ENCODE peak calls at places on chromosomes 12 and 14, in five cellular contexts. One of them, this sample, is unnamed.

GRCh38 chr12:5520831-5521230 is 88.9 kb downstream of the NTF3 start:
- DNase-seq in RWPE2: no peak
- DNase-seq in colonic mucosa: no peak
- DNase-seq in neural progenitor cell: no peak
- DNase-seq in psoas muscle: no peak
- DNase-seq in this sample: no peak

GRCh38 chr14:89344871-89345270 is 72.2 kb downstream of the FOXN3 start:
- DNase-seq in colonic mucosa: no peak
- DNase-seq in psoas muscle: peak; percentile 16
- DNase-seq in neural progenitor cell: no peak
- DNase-seq in RWPE2: no peak
- DNase-seq in this sample: no peak

GRCh38 chr14:100619382-100620305 is 32.4 kb upstream of the BEGAIN start:
- DNase-seq in neural progenitor cell: no peak
- DNase-seq in colonic mucosa: no peak
- DNase-seq in RWPE2: peak; percentile 52
- DNase-seq in psoas muscle: no peak
- DNase-seq in this sample: no peak

GRCh38 chr12:94305293-94305957 is 154.2 kb downstream of the CEP83 start:
- DNase-seq in colonic mucosa: no peak
- DNase-seq in neural progenitor cell: no peak
- DNase-seq in psoas muscle: no peak
- DNase-seq in RWPE2: no peak
- DNase-seq in this sample: peak; percentile 17

GRCh38 chr12:83710851-83711250 is 1024.1 kb downstream of the TMTC2 start:
- DNase-seq in psoas muscle: no peak
- DNase-seq in colonic mucosa: no peak
- DNase-seq in RWPE2: no peak
- DNase-seq in neural progenitor cell: no peak
- DNase-seq in this sample: no peak

GRCh38 chr12:114226241-114226928 is 179.6 kb downstream of the TBX5 start:
- DNase-seq in RWPE2: no peak
- DNase-seq in neural progenitor cell: no peak
- DNase-seq in colonic mucosa: no peak
- DNase-seq in psoas muscle: no peak
- DNase-seq in this sample: no peak

GRCh38 chr12:109436181-109436546 is 40.9 kb downstream of the KCTD10 start:
- DNase-seq in colonic mucosa: no peak
- DNase-seq in psoas muscle: no peak
- DNase-seq in neural progenitor cell: no peak
- DNase-seq in RWPE2: no peak
- DNase-seq in this sample: no peak

GRCh38 chr14:71423481-71423880 is 508.7 kb upstream of the RGS6 start:
- DNase-seq in colonic mucosa: no peak
- DNase-seq in neural progenitor cell: no peak
- DNase-seq in psoas muscle: no peak
- DNase-seq in RWPE2: no peak
- DNase-seq in this sample: no peak

GRCh38 chr12:111580119-111580425 is 19.0 kb downstream of the ATXN2 start:
- DNase-seq in psoas muscle: no peak
- DNase-seq in colonic mucosa: no peak
- DNase-seq in RWPE2: no peak
- DNase-seq in neural progenitor cell: no peak
- DNase-seq in this sample: no peak

GRCh38 chr12:55737581-55738112 is 5.3 kb upstream of the GDF11 start:
- DNase-seq in psoas muscle: no peak
- DNase-seq in neural progenitor cell: peak; percentile 74
- DNase-seq in colonic mucosa: no peak
- DNase-seq in RWPE2: no peak
- DNase-seq in this sample: no peak
- H3K4me3 ChIP-seq in psoas muscle: peak overlapping the region; percentile 64
- H3K4me3 ChIP-seq in neural progenitor cell: peak overlapping the region; percentile 67
- H3K4me3 ChIP-seq in colonic mucosa: no peak overlapping the region
- H3K4me3 ChIP-seq in RWPE2: peak overlapping the region; percentile 43
- H3K4me3 ChIP-seq in this sample: no peak overlapping the region

DNA sequence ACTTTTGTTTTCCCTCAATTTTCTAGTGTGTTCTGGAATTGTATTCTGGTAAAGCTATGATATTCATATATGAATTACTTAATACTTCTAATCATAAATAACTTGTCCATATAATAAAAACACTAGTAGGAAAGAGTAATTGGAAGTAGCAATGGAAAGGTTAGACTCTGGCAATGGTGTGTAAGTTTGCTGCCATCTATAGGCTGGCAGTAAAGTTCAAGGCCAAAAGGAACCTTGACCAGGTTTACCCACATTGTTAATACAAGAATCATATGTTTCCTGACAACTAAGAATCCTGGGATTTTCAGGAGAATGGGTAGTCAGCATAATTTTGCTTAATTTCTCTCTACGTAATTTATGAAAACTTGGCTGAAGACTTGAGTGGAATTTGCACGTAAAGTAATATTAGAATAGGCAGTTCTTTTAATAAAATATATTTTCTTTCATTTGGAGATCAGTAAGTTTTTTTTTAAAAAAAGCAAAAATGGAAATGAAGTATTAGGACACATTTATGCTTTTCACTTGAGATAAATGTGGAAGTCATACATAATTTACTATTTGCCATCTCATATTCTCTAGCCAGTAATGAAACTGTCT is 926.7 kb downstream of the GALC start:
- DNase-seq in colonic mucosa: no peak
- DNase-seq in RWPE2: no peak
- DNase-seq in psoas muscle: no peak
- DNase-seq in neural progenitor cell: no peak
- DNase-seq in this sample: no peak
- TF ChIP-seq CTCF in colonic mucosa: no peak
- TF ChIP-seq CTCF in RWPE2: peak; percentile 91
- TF ChIP-seq CTCF in psoas muscle: no peak
- TF ChIP-seq CTCF in neural progenitor cell: no peak
- TF ChIP-seq CTCF in this sample: no peak

DNA sequence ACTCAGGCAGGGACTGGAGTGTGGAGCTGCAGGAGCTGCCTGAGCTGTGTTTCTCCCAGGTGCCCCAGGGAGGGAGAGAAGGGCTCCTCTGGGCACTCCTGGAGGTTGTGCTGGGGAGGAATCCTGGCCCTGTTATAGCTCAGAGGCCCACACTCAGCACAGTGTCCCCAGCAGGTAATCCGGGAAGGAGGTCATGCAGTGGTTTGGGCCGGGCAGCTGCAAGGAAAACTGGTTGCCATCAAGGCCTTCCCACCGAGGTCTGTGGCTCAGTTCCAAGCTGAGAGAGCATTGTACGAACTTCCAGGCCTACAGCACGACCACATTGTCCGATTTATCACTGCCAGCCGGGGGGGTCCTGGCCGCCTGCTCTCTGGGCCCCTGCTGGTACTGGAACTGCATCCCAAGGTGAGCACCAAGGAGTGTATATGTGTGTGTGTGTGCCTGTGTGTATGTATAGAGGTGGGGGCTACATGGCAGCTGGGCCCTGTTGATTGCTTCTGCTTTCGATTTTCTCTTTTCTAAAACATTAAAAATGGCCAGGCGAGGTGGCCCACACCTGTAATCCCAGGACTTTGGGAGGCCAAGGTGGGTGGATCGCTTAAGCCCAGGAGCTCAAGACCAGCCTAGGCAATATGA is 2.0 kb downstream of the AMHR2 start:
- DNase-seq in RWPE2: no peak
- DNase-seq in psoas muscle: no peak
- DNase-seq in colonic mucosa: no peak
- DNase-seq in neural progenitor cell: no peak
- DNase-seq in this sample: no peak
- H3K4me3 ChIP-seq in RWPE2: no peak overlapping the region
- H3K4me3 ChIP-seq in psoas muscle: no peak overlapping the region
- H3K4me3 ChIP-seq in colonic mucosa: no peak overlapping the region
- H3K4me3 ChIP-seq in neural progenitor cell: no peak overlapping the region
- H3K4me3 ChIP-seq in this sample: no peak overlapping the region

DNA sequence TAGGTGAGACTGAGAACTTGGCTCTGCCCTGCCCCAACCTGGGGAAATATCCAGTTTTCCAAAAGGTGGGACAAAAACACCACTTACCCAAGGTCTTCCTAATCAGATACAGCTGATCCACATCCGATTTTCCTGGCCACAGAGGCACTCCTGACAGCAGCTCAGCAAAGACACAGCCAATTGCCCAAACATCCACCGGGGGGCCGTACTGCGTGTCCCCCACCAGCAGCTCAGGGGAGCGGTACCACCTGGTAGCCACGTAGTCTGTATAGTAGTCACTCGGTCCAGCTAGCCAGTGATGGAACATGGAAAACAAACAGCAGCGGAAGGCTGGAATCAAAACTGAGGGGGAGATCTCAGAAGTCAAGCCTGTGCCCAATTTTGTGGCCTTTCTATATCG is 28.8 kb downstream of the DMAC2L start:
- DNase-seq in psoas muscle: no peak
- DNase-seq in neural progenitor cell: peak; percentile 47
- DNase-seq in RWPE2: no peak
- DNase-seq in colonic mucosa: no peak
- DNase-seq in this sample: no peak
- TF ChIP-seq CTCF in psoas muscle: no peak
- TF ChIP-seq CTCF in neural progenitor cell: peak; percentile 45
- TF ChIP-seq CTCF in RWPE2: peak; percentile 16
- TF ChIP-seq CTCF in colonic mucosa: no peak
- TF ChIP-seq CTCF in this sample: peak; percentile 8

DNA sequence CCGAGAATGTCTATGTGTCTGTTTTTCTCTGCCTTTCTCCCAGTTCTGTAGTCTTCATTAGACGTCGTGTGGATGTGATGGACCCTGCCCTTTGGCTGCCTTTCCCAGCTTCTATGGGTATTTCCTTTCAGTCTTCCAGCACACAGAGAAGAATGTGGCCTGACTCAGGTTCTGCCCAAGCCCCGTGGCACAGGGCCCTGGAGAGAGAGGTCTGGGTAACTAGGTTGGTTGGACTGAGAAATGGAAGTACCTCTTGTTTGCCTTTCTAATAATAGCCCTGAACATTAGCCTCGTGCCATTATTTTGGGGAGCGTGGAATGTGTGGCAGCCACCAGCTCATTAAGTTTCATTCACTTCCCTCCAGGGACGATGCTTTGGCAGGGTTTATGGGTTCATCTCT is 3.9 kb downstream of the FOXJ2 start:
- DNase-seq in psoas muscle: peak; percentile 63
- DNase-seq in colonic mucosa: no peak
- DNase-seq in RWPE2: no peak
- DNase-seq in neural progenitor cell: no peak
- DNase-seq in this sample: no peak
- H3K4me3 ChIP-seq in psoas muscle: peak overlapping the region; percentile 97
- H3K4me3 ChIP-seq in colonic mucosa: no peak overlapping the region
- H3K4me3 ChIP-seq in RWPE2: no peak overlapping the region
- H3K4me3 ChIP-seq in neural progenitor cell: no peak overlapping the region
- H3K4me3 ChIP-seq in this sample: no peak overlapping the region

GRCh38 chr12:124553862-124554428 is 13.5 kb downstream of the NCOR2 start:
- DNase-seq in colonic mucosa: no peak
- DNase-seq in psoas muscle: no peak
- DNase-seq in neural progenitor cell: no peak
- DNase-seq in RWPE2: no peak
- DNase-seq in this sample: no peak

GRCh38 chr12:124548854-124549378 is 18.5 kb downstream of the NCOR2 start:
- DNase-seq in colonic mucosa: peak; percentile 58
- DNase-seq in neural progenitor cell: no peak
- DNase-seq in RWPE2: no peak
- DNase-seq in psoas muscle: peak; percentile 64
- DNase-seq in this sample: peak; percentile 70

GRCh38 chr12:124549629-124550028 is 17.8 kb downstream of the NCOR2 start:
- DNase-seq in psoas muscle: no peak
- DNase-seq in neural progenitor cell: no peak
- DNase-seq in RWPE2: no peak
- DNase-seq in colonic mucosa: no peak
- DNase-seq in this sample: no peak

GRCh38 chr12:124550123-124551089 is 17.0 kb downstream of the NCOR2 start:
- DNase-seq in RWPE2: no peak
- DNase-seq in colonic mucosa: no peak
- DNase-seq in neural progenitor cell: no peak
- DNase-seq in psoas muscle: no peak
- DNase-seq in this sample: no peak

DNA sequence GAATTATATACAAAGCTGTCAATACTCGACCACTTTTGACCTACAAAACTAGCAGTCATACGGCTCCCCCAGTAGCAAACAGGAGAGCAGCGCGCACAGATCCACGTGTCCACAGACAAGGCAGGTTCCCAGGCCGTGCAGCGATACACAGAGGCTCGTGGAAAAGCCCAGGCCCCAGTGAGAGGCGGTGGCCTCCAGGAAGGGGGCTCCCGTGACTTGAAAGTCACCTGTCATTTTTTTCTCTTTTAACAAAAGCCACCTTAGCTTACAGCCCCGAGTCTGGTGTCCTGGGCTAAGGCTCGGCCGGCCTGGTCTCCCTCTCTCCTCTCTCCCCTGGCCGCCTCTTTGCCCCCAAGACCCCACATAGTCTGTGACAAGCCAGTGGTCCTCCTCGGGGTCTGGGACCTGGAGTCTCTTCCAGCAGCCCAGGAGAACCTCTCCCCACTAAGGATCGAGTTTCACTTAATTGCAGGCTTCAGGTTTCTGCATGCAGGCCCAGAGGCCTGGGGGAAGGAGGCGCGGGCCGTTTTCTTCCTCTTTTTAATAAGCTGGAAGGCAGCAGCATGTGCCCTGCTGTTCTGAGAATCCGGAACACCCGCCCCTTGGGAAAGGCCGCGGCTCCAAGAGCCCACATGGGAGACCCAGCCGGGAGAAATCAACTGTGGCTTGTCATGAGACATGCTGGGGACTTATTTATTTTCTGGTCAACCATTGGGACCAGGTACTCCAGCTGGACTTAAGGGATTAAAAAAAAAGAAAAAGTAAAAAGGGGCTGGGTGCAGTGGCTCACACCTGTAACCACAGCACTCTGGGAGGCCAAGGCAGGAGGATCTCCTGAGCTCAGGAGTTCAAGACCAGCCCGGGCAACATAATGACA is 15.9 kb downstream of the NCOR2 start:
- DNase-seq in RWPE2: no peak
- DNase-seq in colonic mucosa: peak; percentile 55
- DNase-seq in psoas muscle: no peak
- DNase-seq in neural progenitor cell: peak; percentile 80
- DNase-seq in this sample: no peak
- TF ChIP-seq CTCF in RWPE2: no peak
- TF ChIP-seq CTCF in colonic mucosa: no peak
- TF ChIP-seq CTCF in psoas muscle: no peak
- TF ChIP-seq CTCF in neural progenitor cell: no peak
- TF ChIP-seq CTCF in this sample: no peak